ENCODE peak calls at places on chromosomes 2 and 18, in five cellular contexts. Y is IMR-90, R is SK-N-SH, P is adrenal gland, M is uterus. T is an unnamed sample.

GRCh38 chr2:136211671-136212070 is 93.7 kb upstream of the CXCR4 start:
- DNase-seq in M (no peak), R (no peak), Y (no peak), P (no peak), T (no peak)

GRCh38 chr2:67451086-67451832 is 54.1 kb downstream of the ETAA1 start:
- DNase-seq in M (no peak), P (no peak), Y (peak), R (no peak), T (peak)

GRCh38 chr18:74722237-74722636 is 124.6 kb downstream of the ZNF407 start:
- DNase-seq in R (no peak), Y (peak), M (no peak), P (no peak), T (peak)

GRCh38 chr2:177295479-177295878 is 31.0 kb upstream of the NFE2L2 start:
- DNase-seq in R (no peak), P (no peak), Y (peak), M (no peak), T (peak)

GRCh38 chr2:186887107-186888090 is 38.4 kb upstream of the ZSWIM2 start:
- DNase-seq in Y (no peak), M (peak), R (no peak), P (no peak), T (peak)

GRCh38 chr18:32213693-32214092 is 23.9 kb downstream of the MEP1B start:
- DNase-seq in R (no peak), M (no peak), Y (no peak), P (no peak), T (no peak)

GRCh38 chr2:123164216-123164615 is 860.9 kb upstream of the CNTNAP5 start:
- DNase-seq in Y (no peak), R (no peak), P (no peak), M (no peak), T (no peak)

GRCh38 chr2:67686254-67686653 is 289.1 kb downstream of the ETAA1 start:
- DNase-seq in P (no peak), R (peak), Y (no peak), M (no peak), T (no peak)

GRCh38 chr2:235493402-235493774 is 455 bp upstream of the AGAP1 start:
- DNase-seq in M (no peak), R (no peak), P (no peak), Y (peak), T (no peak)

GRCh38 chr18:3451989-3452749 is 2.2 kb downstream of the TGIF1 start:
- DNase-seq in R (peak), M (peak), Y (peak), P (peak), T (no peak)

GRCh38 chr2:211026109-211026508 is 469.7 kb downstream of the CPS1 start:
- DNase-seq in M (no peak), P (no peak), Y (no peak), R (no peak), T (no peak)

GRCh38 chr2:98419977-98420725 is 24.5 kb upstream of the INPP4A start:
- DNase-seq in M (no peak), P (no peak), R (no peak), Y (no peak), T (no peak)

GRCh38 chr2:21330786-21331391 is 207.1 kb downstream of the TDRD15 start:
- DNase-seq in P (no peak), R (no peak), M (no peak), Y (peak), T (no peak)

GRCh38 chr2:202022755-202023154 is 10.9 kb upstream of the FZD7 start:
- DNase-seq in M (no peak), P (no peak), R (no peak), Y (no peak), T (no peak)

GRCh38 chr18:45060102-45060501 is 379.4 kb downstream of the SETBP1 start:
- DNase-seq in R (no peak), P (no peak), M (no peak), Y (no peak), T (no peak)

GRCh38 chr2:16281451-16282330 is 341.3 kb downstream of the MYCN start:
- DNase-seq in Y (no peak), R (peak), M (no peak), P (peak), T (no peak)

GRCh38 chr18:6920099-6920955 is 190.8 kb downstream of the ARHGAP28 start:
- DNase-seq in P (peak), M (peak), R (peak), Y (peak), T (peak)

GRCh38 chr2:210620456-210620855 is 64.1 kb downstream of the CPS1 start:
- DNase-seq in M (no peak), R (no peak), P (no peak), Y (no peak), T (no peak)

GRCh38 chr2:30577151-30577550 is 130.1 kb downstream of the LCLAT1 start:
- DNase-seq in Y (no peak), M (no peak), R (no peak), P (no peak), T (no peak)

GRCh38 chr2:42141687-42142475 is 27.3 kb upstream of the EML4 start:
- DNase-seq in M (peak), R (peak), P (peak), Y (peak), T (peak)

GRCh38 chr2:237496428-237496827 is 9.4 kb downstream of the MLPH start:
- DNase-seq in Y (no peak), M (no peak), R (no peak), P (no peak), T (no peak)

GRCh38 chr2:241867776-241868420 is 1.6 kb upstream of the RTP5 start:
- DNase-seq in P (no peak), R (peak), M (no peak), Y (no peak), T (no peak)

GRCh38 chr2:110827518-110827917 is 95.1 kb downstream of the ACOXL start:
- DNase-seq in Y (no peak), M (no peak), R (no peak), P (no peak), T (no peak)

GRCh38 chr2:180130403-180130802 is 123.3 kb upstream of the CWC22 start:
- DNase-seq in P (no peak), Y (peak), R (no peak), M (no peak), T (no peak)

GRCh38 chr18:24982831-24983230 is 369.1 kb downstream of the ZNF521 start:
- DNase-seq in M (no peak), R (no peak), P (no peak), Y (peak), T (no peak)

DNA sequence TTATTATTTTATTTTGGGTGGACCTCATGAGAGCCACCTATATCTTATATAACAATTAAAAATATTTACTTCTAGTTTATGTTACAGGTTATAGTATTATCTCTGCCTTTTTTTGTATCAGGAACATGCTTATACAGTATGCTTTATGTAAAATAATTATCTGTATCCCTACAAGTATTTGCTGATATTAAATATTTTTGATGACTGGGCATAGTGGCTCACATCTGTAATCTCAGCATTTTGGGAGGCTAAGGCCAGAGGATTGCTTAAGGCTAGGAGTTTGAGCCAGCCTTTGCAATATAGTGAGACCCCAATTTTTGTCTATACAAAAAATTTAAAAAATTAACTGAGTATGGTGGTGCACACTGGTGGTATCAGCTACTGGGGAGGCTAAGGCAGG is 39.6 kb downstream of the MOB4 start:
- DNase-seq in Y (no peak), P (no peak), R (no peak), M (no peak), T (no peak)
- H3K4me3 ChIP-seq in Y (no peak), P (no peak), R (no peak), M (no peak), T (no peak)

GRCh38 chr18:9916067-9916684 is 2.4 kb downstream of the VAPA start:
- DNase-seq in R (no peak), P (no peak), M (no peak), Y (peak), T (no peak)
- H3K4me3 ChIP-seq in R (peak), P (no peak), M (peak), Y (peak), T (peak)

GRCh38 chr18:13217971-13218375 is 587 bp upstream of the LDLRAD4 start:
- DNase-seq in P (peak), M (peak), R (no peak), Y (no peak), T (no peak)

GRCh38 chr18:13217466-13217961 is 1.0 kb upstream of the LDLRAD4 start:
- DNase-seq in R (peak), P (peak), Y (peak), M (peak), T (no peak)

GRCh38 chr18:13216092-13216582 is 2.4 kb upstream of the LDLRAD4 start:
- DNase-seq in P (peak), Y (peak), R (peak), M (peak), T (peak)

GRCh38 chr18:13218376-13219011 is at the start of gene LDLRAD4:
- DNase-seq in Y (no peak), R (peak), P (peak), M (peak), T (no peak)

GRCh38 chr18:13216732-13217465 is 1.7 kb upstream of the LDLRAD4 start:
- DNase-seq in M (peak), P (peak), Y (no peak), R (peak), T (no peak)
- H3K4me3 ChIP-seq in M (peak), P (no peak), Y (no peak), R (peak), T (peak)

GRCh38 chr2:27717070-27717453 is 53.4 kb downstream of the SLC4A1AP start:
- DNase-seq in R (peak), M (peak), Y (peak), P (no peak), T (peak)
- H3K4me3 ChIP-seq in R (no peak), M (peak), Y (no peak), P (no peak), T (no peak)

DNA sequence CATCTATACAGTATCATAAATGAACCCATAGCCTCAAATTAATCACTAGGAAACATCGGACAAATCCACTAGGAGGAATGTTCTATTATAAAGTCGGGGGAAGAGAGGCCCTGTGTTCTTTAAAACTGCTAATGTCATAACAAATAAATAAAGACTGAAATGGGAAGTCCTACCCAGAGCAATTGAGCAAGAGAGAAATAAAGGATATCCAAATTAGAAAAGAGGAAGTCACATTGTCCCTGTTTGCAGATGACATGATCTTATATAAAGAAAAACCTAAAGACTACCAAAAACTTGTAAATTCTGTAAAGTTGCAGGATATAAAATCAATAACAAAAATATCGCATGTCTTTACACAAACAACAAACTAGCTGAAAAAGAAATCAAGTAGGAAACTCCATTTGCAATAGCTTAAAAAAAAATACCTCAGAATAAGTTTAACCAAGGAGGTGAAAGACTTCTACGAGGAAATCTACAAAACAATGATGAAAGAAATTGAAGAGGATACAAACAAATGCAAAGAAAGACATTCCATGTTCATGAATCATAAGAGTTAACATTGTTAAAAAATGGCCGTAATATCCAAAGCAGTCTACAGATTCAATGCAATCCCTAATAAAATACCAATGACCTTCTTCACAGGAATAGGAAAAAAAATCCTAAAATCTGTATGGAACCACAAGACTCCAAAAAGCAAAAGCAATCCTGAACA is 30.5 kb downstream of the RTN4 start:
- DNase-seq in R (no peak), M (no peak), Y (no peak), P (no peak), T (no peak)
- H3K4me3 ChIP-seq in R (no peak), M (no peak), Y (no peak), P (no peak), T (no peak)

DNA sequence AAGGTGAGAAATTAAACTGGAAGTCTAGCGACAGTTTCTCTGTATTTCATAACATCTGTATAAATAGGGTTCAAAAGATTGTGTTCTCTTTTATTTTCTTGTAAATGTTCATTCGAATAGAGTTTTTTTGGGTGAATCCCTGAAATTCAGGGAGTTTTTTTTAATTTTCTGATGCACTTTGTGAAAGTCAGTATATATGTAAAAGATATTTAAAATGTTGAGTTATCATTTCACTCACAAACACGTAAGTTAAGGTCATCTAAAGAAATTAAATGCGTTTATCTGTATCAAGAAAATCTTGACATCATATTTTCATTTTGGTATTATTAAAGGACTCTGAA is 3.4 kb downstream of the SP9 start:
- DNase-seq in P (no peak), R (no peak), Y (no peak), M (no peak), T (no peak)
- H3K4me3 ChIP-seq in P (no peak), R (no peak), Y (no peak), M (no peak), T (no peak)